ENCODE peak calls at places on chromosomes 11 and 22, in ten cellular contexts. T is RWPE1, R is LoVo, Q is T1000, G is NCI-H2029, K is breast epithelium, B is progenitor cell of endocrine pancreas, Z is NCI-H1105, A is cerebellum, H is EH. J is an unnamed sample.

GRCh38 chr22:46060292-46061123 is 83.5 kb upstream of the WNT7B start:
- DNase-seq in T (no peak), R (no peak), Q (no peak), G (no peak), K (peak), B (no peak), Z (no peak), A (no peak), H (no peak), J (no peak)

GRCh38 chr11:119509969-119510401 is 87.0 kb upstream of the THY1 start:
- DNase-seq in T (peak), R (no peak), Q (no peak), G (no peak), K (no peak), B (no peak), Z (no peak), A (no peak), H (peak), J (no peak)

GRCh38 chr11:60734271-60734670 is 9.8 kb downstream of the MS4A18 start:
- DNase-seq in T (no peak), R (peak), Q (no peak), G (no peak), K (no peak), B (no peak), Z (no peak), A (no peak), H (no peak), J (no peak)

GRCh38 chr11:65493367-65494176 is 5.3 kb upstream of the MALAT1 start:
- DNase-seq in T (peak), R (peak), Q (peak), G (no peak), K (peak), B (no peak), Z (no peak), A (no peak), H (peak), J (no peak)

GRCh38 chr11:63666874-63667273 is 4.3 kb downstream of the ATL3 start:
- DNase-seq in T (no peak), R (no peak), Q (no peak), G (no peak), K (no peak), B (no peak), Z (no peak), A (no peak), H (peak), J (no peak)

GRCh38 chr11:2268911-2269600 is 1.3 kb downstream of the ASCL2 start:
- DNase-seq in T (peak), R (peak), Q (no peak), G (no peak), K (peak), B (no peak), Z (peak), A (no peak), H (no peak), J (no peak)

GRCh38 chr11:117492578-117493251 is 165.1 kb downstream of the CEP164 start:
- DNase-seq in T (no peak), R (no peak), Q (no peak), G (no peak), K (no peak), B (peak), Z (no peak), A (no peak), H (no peak), J (no peak)

GRCh38 chr11:128587415-128587814 is at the start of gene ETS1:
- DNase-seq in T (peak), R (no peak), Q (no peak), G (peak), K (no peak), B (no peak), Z (no peak), A (no peak), H (no peak), J (no peak)

GRCh38 chr11:11444800-11445126 is 91.7 kb upstream of the CSNK2A3 start:
- DNase-seq in T (no peak), R (no peak), Q (no peak), G (no peak), K (no peak), B (no peak), Z (no peak), A (peak), H (no peak), J (no peak)

GRCh38 chr11:68038718-68039525 is at the start of gene TCIRG1:
- DNase-seq in T (peak), R (peak), Q (peak), G (peak), K (peak), B (no peak), Z (no peak), A (peak), H (peak), J (peak)

GRCh38 chr11:92153542-92153941 is 71.1 kb upstream of the FAT3 start:
- DNase-seq in T (no peak), R (no peak), Q (no peak), G (no peak), K (no peak), B (no peak), Z (no peak), A (no peak), H (no peak), J (no peak)

GRCh38 chr11:120181446-120181992 is 29.3 kb upstream of the OAF start:
- DNase-seq in T (no peak), R (no peak), Q (no peak), G (no peak), K (peak), B (no peak), Z (no peak), A (no peak), H (no peak), J (no peak)

GRCh38 chr11:103736986-103737622 is 299.3 kb upstream of the DDI1 start:
- DNase-seq in T (no peak), R (no peak), Q (no peak), G (no peak), K (no peak), B (no peak), Z (no peak), A (no peak), H (no peak), J (no peak)

GRCh38 chr11:55726715-55727324 is 46.4 kb upstream of the OR5D13 start:
- DNase-seq in T (no peak), R (no peak), Q (no peak), G (no peak), K (no peak), B (no peak), Z (no peak), A (no peak), H (no peak), J (no peak)

GRCh38 chr11:125343086-125343731 is 152.9 kb downstream of the FEZ1 start:
- DNase-seq in T (no peak), R (no peak), Q (no peak), G (no peak), K (no peak), B (no peak), Z (no peak), A (no peak), H (no peak), J (no peak)

GRCh38 chr11:134463716-134464115 is 51.7 kb upstream of the B3GAT1 start:
- DNase-seq in T (no peak), R (no peak), Q (no peak), G (no peak), K (no peak), B (no peak), Z (no peak), A (no peak), H (no peak), J (no peak)

GRCh38 chr11:118841469-118842222 is 42.0 kb upstream of the CXCR5 start:
- DNase-seq in T (no peak), R (no peak), Q (no peak), G (no peak), K (no peak), B (no peak), Z (no peak), A (no peak), H (no peak), J (no peak)

GRCh38 chr11:105000797-105001196 is 22.2 kb downstream of the CASP5 start:
- DNase-seq in T (no peak), R (no peak), Q (no peak), G (no peak), K (no peak), B (no peak), Z (no peak), A (no peak), H (no peak), J (no peak)

GRCh38 chr11:19792510-19792909 is 79.9 kb downstream of the NAV2 start:
- DNase-seq in T (no peak), R (no peak), Q (no peak), G (no peak), K (no peak), B (no peak), Z (no peak), A (no peak), H (no peak), J (no peak)

GRCh38 chr11:17986007-17986710 is 26.7 kb downstream of the SERGEF start:
- DNase-seq in T (peak), R (no peak), Q (no peak), G (peak), K (no peak), B (no peak), Z (no peak), A (no peak), H (peak), J (no peak)

GRCh38 chr22:25563757-25564319 is 637 bp upstream of the GRK3 start:
- DNase-seq in T (no peak), R (no peak), Q (no peak), G (no peak), K (peak), B (no peak), Z (no peak), A (no peak), H (no peak), J (no peak)

GRCh38 chr22:39003165-39003638 is 10.9 kb upstream of the APOBEC3C start:
- DNase-seq in T (peak), R (peak), Q (peak), G (peak), K (peak), B (peak), Z (no peak), A (peak), H (peak), J (peak)

GRCh38 chr11:122202161-122202950 is 86.3 kb upstream of the BLID start:
- DNase-seq in T (no peak), R (peak), Q (no peak), G (no peak), K (no peak), B (no peak), Z (no peak), A (no peak), H (peak), J (no peak)

GRCh38 chr11:116415095-116415494 is 357.7 kb downstream of the BUD13 start:
- DNase-seq in T (no peak), R (no peak), Q (no peak), G (no peak), K (no peak), B (no peak), Z (no peak), A (no peak), H (no peak), J (no peak)

GRCh38 chr11:12110714-12111481 is 508 bp downstream of the MICAL2 start:
- DNase-seq in T (no peak), R (no peak), Q (no peak), G (peak), K (peak), B (no peak), Z (peak), A (no peak), H (peak), J (no peak)

GRCh38 chr11:70481625-70482528 is 83.5 kb downstream of the CTTN start:
- DNase-seq in T (peak), R (peak), Q (peak), G (no peak), K (no peak), B (no peak), Z (no peak), A (no peak), H (peak), J (no peak)

GRCh38 chr11:86999859-87000753 is 37.6 kb upstream of the TMEM135 start:
- DNase-seq in T (no peak), R (peak), Q (no peak), G (no peak), K (peak), B (no peak), Z (no peak), A (no peak), H (peak), J (no peak)

GRCh38 chr11:46290598-46291309 is 13.3 kb downstream of the CREB3L1 start:
- DNase-seq in T (no peak), R (no peak), Q (peak), G (peak), K (peak), B (no peak), Z (no peak), A (no peak), H (peak), J (no peak)

GRCh38 chr11:92531051-92531747 is 306.6 kb downstream of the FAT3 start:
- DNase-seq in T (no peak), R (no peak), Q (no peak), G (no peak), K (no peak), B (no peak), Z (no peak), A (no peak), H (no peak), J (no peak)

GRCh38 chr11:27471588-27472397 is 797 bp downstream of the LGR4 start:
- DNase-seq in T (no peak), R (peak), Q (no peak), G (peak), K (peak), B (peak), Z (no peak), A (peak), H (peak), J (no peak)

GRCh38 chr11:67389477-67389876 is 2.3 kb upstream of the RAD9A start:
- DNase-seq in T (no peak), R (peak), Q (no peak), G (no peak), K (no peak), B (peak), Z (peak), A (peak), H (no peak), J (peak)

GRCh38 chr11:121909571-121909970 is 206.4 kb downstream of the BLID start:
- DNase-seq in T (no peak), R (no peak), Q (no peak), G (no peak), K (no peak), B (no peak), Z (no peak), A (no peak), H (peak), J (no peak)

J was measured in SHP77 treated with DMSO at 0.1 percent for 48 hours.